ENCODE peak calls at places on chromosomes 3 and 15, in eight cellular contexts. N, F, Q, M, C, T, I and Y are unnamed samples.

GRCh38 chr3:141426404-141427034 is 58.2 kb downstream of the ZBTB38 start:
- DNase-seq in N (no peak), F (no peak), Q (no peak), M (peak), C (no peak), T (peak), I (peak), Y (no peak)

GRCh38 chr3:168024537-168024941 is 71.2 kb downstream of the GOLIM4 start:
- DNase-seq in N (no peak), F (peak), Q (no peak), M (no peak), C (no peak), T (no peak), I (peak), Y (no peak)

GRCh38 chr3:99920530-99921376 is 103.1 kb downstream of the CMSS1 start:
- DNase-seq in N (no peak), F (peak), Q (peak), M (peak), C (peak), T (peak), I (peak), Y (no peak)

GRCh38 chr3:172903642-172904041 is 153.1 kb downstream of the ECT2 start:
- DNase-seq in N (no peak), F (no peak), Q (no peak), M (no peak), C (no peak), T (no peak), I (no peak), Y (no peak)

GRCh38 chr15:96359772-96360498 is 29.4 kb downstream of the NR2F2 start:
- DNase-seq in N (peak), F (no peak), Q (no peak), M (peak), C (no peak), T (peak), I (no peak), Y (no peak)

GRCh38 chr15:57251941-57252340 is 124.4 kb upstream of the CGNL1 start:
- DNase-seq in N (no peak), F (peak), Q (no peak), M (no peak), C (no peak), T (no peak), I (no peak), Y (no peak)

GRCh38 chr15:67202991-67203390 is 51.5 kb downstream of the AAGAB start:
- DNase-seq in N (no peak), F (no peak), Q (no peak), M (no peak), C (no peak), T (no peak), I (no peak), Y (no peak)

GRCh38 chr15:62607643-62608042 is 434.9 kb upstream of the TPM1 start:
- DNase-seq in N (no peak), F (no peak), Q (no peak), M (no peak), C (no peak), T (no peak), I (peak), Y (no peak)

GRCh38 chr15:39204031-39204430 is 376.8 kb upstream of the THBS1 start:
- DNase-seq in N (no peak), F (peak), Q (no peak), M (no peak), C (no peak), T (no peak), I (peak), Y (no peak)

GRCh38 chr15:101641894-101642293 is 10.3 kb downstream of the TM2D3 start:
- DNase-seq in N (no peak), F (no peak), Q (no peak), M (no peak), C (peak), T (no peak), I (peak), Y (no peak)

GRCh38 chr3:64054488-64054887 is 31.2 kb upstream of the PSMD6 start:
- DNase-seq in N (no peak), F (no peak), Q (no peak), M (no peak), C (no peak), T (no peak), I (no peak), Y (no peak)

GRCh38 chr15:101201411-101202174 is 50.3 kb downstream of the CHSY1 start:
- DNase-seq in N (no peak), F (peak), Q (peak), M (peak), C (no peak), T (peak), I (peak), Y (no peak)

GRCh38 chr3:122668930-122669730 is 11.5 kb upstream of the PARP14 start:
- DNase-seq in N (no peak), F (peak), Q (no peak), M (no peak), C (peak), T (no peak), I (peak), Y (peak)

GRCh38 chr15:90239371-90239770 is 5.4 kb downstream of the GDPGP1 start:
- DNase-seq in N (no peak), F (no peak), Q (no peak), M (no peak), C (no peak), T (no peak), I (no peak), Y (no peak)

GRCh38 chr3:88321696-88322095 is 171.9 kb downstream of the C3orf38 start:
- DNase-seq in N (no peak), F (peak), Q (no peak), M (no peak), C (no peak), T (no peak), I (no peak), Y (no peak)

GRCh38 chr3:143977326-143978262 is 6.0 kb downstream of the DIPK2A start:
- DNase-seq in N (peak), F (peak), Q (no peak), M (no peak), C (peak), T (no peak), I (no peak), Y (peak)

GRCh38 chr3:183064475-183064874 is 34.8 kb downstream of the MCCC1 start:
- DNase-seq in N (no peak), F (no peak), Q (no peak), M (no peak), C (no peak), T (no peak), I (no peak), Y (no peak)
- TF ChIP-seq CTCF in N (no peak), F (no peak), Q (no peak), M (no peak), C (no peak), T (no peak), I (no peak), Y (no peak)

GRCh38 chr15:92247649-92248242 is 145.9 kb upstream of the ST8SIA2 start:
- DNase-seq in N (no peak), F (no peak), Q (no peak), M (no peak), C (no peak), T (no peak), I (no peak), Y (no peak)

DNA sequence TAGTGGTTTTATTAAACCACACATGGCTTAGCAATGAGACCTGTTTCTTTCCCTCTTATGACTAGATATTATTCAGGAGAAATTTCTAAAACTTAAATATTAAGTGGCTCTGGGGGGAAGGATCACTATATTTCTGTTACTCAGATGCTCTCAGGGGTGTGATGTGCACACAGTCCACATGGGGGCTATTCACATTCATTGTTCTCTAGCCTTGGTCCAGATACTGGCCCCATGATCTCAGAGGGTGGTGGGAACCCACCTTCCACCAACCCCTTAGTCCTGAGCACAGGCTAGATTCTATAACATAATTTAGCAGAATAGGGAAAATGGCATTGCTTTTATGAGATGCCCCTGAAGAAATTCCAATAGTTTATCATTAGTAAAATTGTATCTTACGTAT is 149.0 kb upstream of the ST8SIA2 start:
- DNase-seq in N (no peak), F (no peak), Q (no peak), M (no peak), C (no peak), T (no peak), I (no peak), Y (no peak)
- TF ChIP-seq CTCF in N (no peak), F (no peak), Q (no peak), M (no peak), C (no peak), T (no peak), I (no peak), Y (no peak)

DNA sequence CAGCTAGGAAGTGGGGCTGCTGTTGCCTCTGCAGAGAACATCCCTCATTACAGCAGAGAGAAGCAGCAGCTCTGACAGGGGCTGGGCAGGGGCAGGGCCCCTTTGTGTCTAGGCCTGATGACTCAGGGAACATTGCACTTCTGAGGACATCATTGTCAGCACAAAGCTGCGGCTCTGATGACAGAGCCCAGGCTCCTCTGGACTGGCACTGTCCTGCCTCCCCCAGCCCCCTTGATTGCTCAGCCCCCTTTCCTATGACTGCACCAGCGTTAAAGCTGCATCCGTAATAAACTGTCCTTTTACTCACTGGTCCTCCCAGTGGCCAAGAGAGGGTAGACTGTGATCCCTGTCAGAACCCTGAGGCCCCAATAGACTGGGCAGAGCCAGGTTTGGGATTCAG is 18.3 kb downstream of the TRH start:
- DNase-seq in N (no peak), F (peak), Q (no peak), M (no peak), C (no peak), T (no peak), I (no peak), Y (no peak)
- TF ChIP-seq CTCF in N (no peak), F (peak), Q (no peak), M (no peak), C (peak), T (no peak), I (peak), Y (peak)

GRCh38 chr3:125163739-125164601 is 48.6 kb downstream of the SLC12A8 start:
- DNase-seq in N (peak), F (peak), Q (no peak), M (no peak), C (peak), T (peak), I (peak), Y (no peak)
- TF ChIP-seq CTCF in N (peak), F (peak), Q (no peak), M (no peak), C (peak), T (no peak), I (no peak), Y (peak)

GRCh38 chr15:88337993-88338392 is 81.5 kb upstream of the NTRK3 start:
- DNase-seq in N (no peak), F (no peak), Q (no peak), M (no peak), C (no peak), T (no peak), I (no peak), Y (no peak)
- TF ChIP-seq CTCF in N (no peak), F (no peak), Q (no peak), M (no peak), C (no peak), T (no peak), I (no peak), Y (no peak)

GRCh38 chr15:88610756-88611231 is 10.3 kb upstream of the AEN start:
- DNase-seq in N (no peak), F (no peak), Q (no peak), M (no peak), C (no peak), T (no peak), I (no peak), Y (no peak)
- TF ChIP-seq CTCF in N (no peak), F (no peak), Q (no peak), M (no peak), C (no peak), T (no peak), I (no peak), Y (no peak)

DNA sequence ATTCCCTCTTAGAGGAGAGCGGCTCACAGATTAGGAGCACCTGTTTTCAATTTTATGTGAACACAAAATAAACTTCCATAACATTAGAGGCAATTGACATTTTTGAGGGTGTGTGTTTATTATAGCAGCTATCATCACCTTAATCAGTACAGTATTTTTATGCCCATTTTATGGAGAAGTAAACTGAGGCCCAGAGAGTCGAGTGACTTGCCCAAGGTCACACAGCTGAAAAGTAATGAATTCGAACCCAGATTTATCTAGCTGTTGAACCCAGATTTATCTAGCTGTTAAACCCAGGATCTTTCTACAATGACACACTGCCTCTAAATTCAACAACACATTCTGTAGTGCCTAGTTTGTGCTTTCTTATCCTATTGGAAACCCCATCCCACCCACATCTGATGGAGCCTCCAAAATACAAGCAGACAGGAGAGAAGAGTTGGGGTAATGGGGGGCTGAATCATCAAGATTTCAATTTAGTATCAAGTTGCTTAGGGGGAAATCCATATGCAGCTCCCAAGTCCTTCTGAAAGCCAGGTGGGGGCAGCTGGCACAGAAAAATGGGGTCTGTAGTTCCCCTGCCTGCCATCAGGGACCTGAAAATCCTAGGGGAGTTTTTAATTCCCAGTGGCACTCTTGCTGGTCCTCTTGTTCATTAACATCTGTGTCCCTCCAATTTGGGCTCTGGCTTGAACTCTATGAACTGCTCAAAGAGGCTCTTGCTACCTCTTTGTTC is 50.4 kb upstream of the TRA2B start:
- DNase-seq in N (no peak), F (no peak), Q (no peak), M (no peak), C (peak), T (no peak), I (no peak), Y (no peak)
- TF ChIP-seq CTCF in N (no peak), F (no peak), Q (no peak), M (no peak), C (no peak), T (no peak), I (no peak), Y (no peak)

GRCh38 chr3:120424506-120424905 is 26.3 kb downstream of the FSTL1 start:
- DNase-seq in N (no peak), F (no peak), Q (no peak), M (no peak), C (no peak), T (no peak), I (no peak), Y (no peak)
- TF ChIP-seq CTCF in N (no peak), F (no peak), Q (no peak), M (no peak), C (no peak), T (no peak), I (no peak), Y (no peak)

GRCh38 chr15:92271179-92271578 is 122.5 kb upstream of the ST8SIA2 start:
- DNase-seq in N (no peak), F (no peak), Q (no peak), M (no peak), C (no peak), T (no peak), I (peak), Y (no peak)

GRCh38 chr15:92277776-92278175 is 115.9 kb upstream of the ST8SIA2 start:
- DNase-seq in N (peak), F (peak), Q (no peak), M (no peak), C (peak), T (no peak), I (peak), Y (no peak)

GRCh38 chr15:92272106-92272505 is 121.6 kb upstream of the ST8SIA2 start:
- DNase-seq in N (no peak), F (no peak), Q (no peak), M (no peak), C (no peak), T (no peak), I (no peak), Y (no peak)

GRCh38 chr15:92273286-92273685 is 120.4 kb upstream of the ST8SIA2 start:
- DNase-seq in N (no peak), F (no peak), Q (no peak), M (no peak), C (no peak), T (no peak), I (no peak), Y (no peak)

GRCh38 chr15:92273732-92274131 is 119.9 kb upstream of the ST8SIA2 start:
- DNase-seq in N (no peak), F (no peak), Q (no peak), M (no peak), C (peak), T (no peak), I (no peak), Y (no peak)
- TF ChIP-seq CTCF in N (no peak), F (no peak), Q (no peak), M (no peak), C (no peak), T (no peak), I (no peak), Y (no peak)